ENCODE peak calls at places on chromosomes 16 and 17, in four cellular contexts. One of them, this sample, is unnamed.

GRCh38 chr17:58643147-58643546 is 48.7 kb downstream of the TEX14 start:
- DNase-seq in endothelial cell of umbilical vein: peak
- DNase-seq in K562: no peak
- DNase-seq in A549: peak
- DNase-seq in this sample: no peak

GRCh38 chr17:78128616-78129384 is at the start of gene TMC6:
- DNase-seq in endothelial cell of umbilical vein: peak
- DNase-seq in K562: peak
- DNase-seq in A549: peak
- DNase-seq in this sample: peak

GRCh38 chr16:30406911-30407793 is at the start of gene ZNF771:
- DNase-seq in endothelial cell of umbilical vein: peak
- DNase-seq in K562: peak
- DNase-seq in A549: peak
- DNase-seq in this sample: peak

GRCh38 chr16:87317766-87318121 is 552 bp upstream of the C16orf95 start:
- DNase-seq in endothelial cell of umbilical vein: no peak
- DNase-seq in K562: peak
- DNase-seq in A549: peak
- DNase-seq in this sample: peak

GRCh38 chr16:17992416-17992815 is 344.1 kb downstream of the NPIPA8 start:
- DNase-seq in endothelial cell of umbilical vein: no peak
- DNase-seq in K562: no peak
- DNase-seq in A549: no peak
- DNase-seq in this sample: no peak

GRCh38 chr17:54899721-54900456 is 763 bp upstream of the TOM1L1 start:
- DNase-seq in endothelial cell of umbilical vein: no peak
- DNase-seq in K562: peak
- DNase-seq in A549: no peak
- DNase-seq in this sample: no peak

GRCh38 chr17:45770632-45771472 is 13.3 kb upstream of the CRHR1 start:
- DNase-seq in endothelial cell of umbilical vein: no peak
- DNase-seq in K562: no peak
- DNase-seq in A549: no peak
- DNase-seq in this sample: no peak

GRCh38 chr16:77971306-77972131 is 50.8 kb upstream of the CLEC3A start:
- DNase-seq in endothelial cell of umbilical vein: peak
- DNase-seq in K562: peak
- DNase-seq in A549: peak
- DNase-seq in this sample: peak

GRCh38 chr16:249431-249830 is 14.8 kb downstream of the FAM234A start:
- DNase-seq in endothelial cell of umbilical vein: no peak
- DNase-seq in K562: no peak
- DNase-seq in A549: no peak
- DNase-seq in this sample: no peak

GRCh38 chr16:4698321-4699029 is 5.1 kb downstream of the NUDT16L1 start:
- DNase-seq in endothelial cell of umbilical vein: no peak
- DNase-seq in K562: no peak
- DNase-seq in A549: no peak
- DNase-seq in this sample: no peak

GRCh38 chr17:51805220-51805619 is 353.3 kb downstream of the CA10 start:
- DNase-seq in endothelial cell of umbilical vein: no peak
- DNase-seq in K562: no peak
- DNase-seq in A549: no peak
- DNase-seq in this sample: no peak

GRCh38 chr17:8016632-8017424 is 14.4 kb downstream of the GUCY2D start:
- DNase-seq in endothelial cell of umbilical vein: peak
- DNase-seq in K562: peak
- DNase-seq in A549: peak
- DNase-seq in this sample: peak

GRCh38 chr17:3826191-3826590 is 19.9 kb downstream of the NCBP3 start:
- DNase-seq in endothelial cell of umbilical vein: no peak
- DNase-seq in K562: no peak
- DNase-seq in A549: no peak
- DNase-seq in this sample: no peak

GRCh38 chr17:20235747-20236146 is 226.6 kb downstream of the SPECC1 start:
- DNase-seq in endothelial cell of umbilical vein: no peak
- DNase-seq in K562: no peak
- DNase-seq in A549: no peak
- DNase-seq in this sample: no peak

GRCh38 chr16:27449434-27450188 is 47.6 kb downstream of the IL21R start:
- DNase-seq in endothelial cell of umbilical vein: no peak
- DNase-seq in K562: no peak
- DNase-seq in A549: no peak
- DNase-seq in this sample: peak

GRCh38 chr16:87780385-87780989 is 14.7 kb upstream of the KLHDC4 start:
- DNase-seq in endothelial cell of umbilical vein: peak
- DNase-seq in K562: peak
- DNase-seq in A549: no peak
- DNase-seq in this sample: peak

GRCh38 chr17:40474419-40475002 is 26.9 kb downstream of the TNS4 start:
- DNase-seq in endothelial cell of umbilical vein: no peak
- DNase-seq in K562: peak
- DNase-seq in A549: no peak
- DNase-seq in this sample: no peak

GRCh38 chr17:17737938-17738894 is 57.0 kb downstream of the RAI1 start:
- DNase-seq in endothelial cell of umbilical vein: no peak
- DNase-seq in K562: no peak
- DNase-seq in A549: peak
- DNase-seq in this sample: no peak

DNA sequence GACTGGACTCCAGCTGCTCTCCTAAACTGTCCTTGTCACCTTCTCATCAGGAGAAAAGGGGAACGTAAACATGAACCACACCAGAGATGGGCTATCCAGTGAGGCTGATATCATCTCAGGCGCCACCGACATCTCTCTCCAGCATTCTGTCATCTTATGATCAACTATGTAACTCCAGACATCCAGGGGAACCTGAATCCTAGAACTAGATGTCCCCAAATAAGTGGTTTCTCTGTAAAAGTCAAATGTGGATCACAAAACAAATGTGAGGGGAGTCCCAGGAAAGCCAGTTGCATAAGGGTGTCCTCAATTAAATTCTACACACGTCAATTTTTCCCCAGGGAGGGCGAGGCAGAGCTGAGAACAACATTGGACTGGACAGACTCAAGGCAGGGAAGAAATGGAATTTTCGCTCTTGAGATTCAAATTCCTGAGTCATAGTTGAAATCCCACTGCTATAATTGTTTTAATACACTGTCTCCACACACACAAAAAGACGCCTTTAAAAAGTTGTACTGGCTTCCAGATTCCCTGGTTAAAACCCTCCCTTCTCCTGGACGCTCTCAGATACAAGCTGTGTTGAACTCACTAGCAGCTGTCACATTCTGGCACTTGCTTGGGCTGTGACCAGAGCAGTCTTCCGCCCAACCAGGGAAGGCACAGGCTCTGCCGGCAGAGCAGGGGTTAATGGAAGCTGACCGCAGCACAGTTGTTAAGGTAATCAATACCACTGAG is 62.6 kb downstream of the ZFHX3 start:
- DNase-seq in endothelial cell of umbilical vein: no peak
- DNase-seq in K562: no peak
- DNase-seq in A549: no peak
- DNase-seq in this sample: no peak
- TF ChIP-seq POLR2A in endothelial cell of umbilical vein: no peak
- TF ChIP-seq POLR2A in K562: no peak
- TF ChIP-seq POLR2A in A549: no peak
- TF ChIP-seq POLR2A in this sample: no peak

GRCh38 chr17:82294086-82294773 is 20.7 kb upstream of the CSNK1D start:
- DNase-seq in endothelial cell of umbilical vein: peak
- DNase-seq in K562: no peak
- DNase-seq in A549: no peak
- DNase-seq in this sample: no peak
- TF ChIP-seq MYC in endothelial cell of umbilical vein: no peak
- TF ChIP-seq MYC in K562: no peak
- TF ChIP-seq MYC in A549: no peak
- TF ChIP-seq MYC in this sample: no peak

GRCh38 chr17:46822388-46822921 is 4.0 kb upstream of the WNT3 start:
- DNase-seq in endothelial cell of umbilical vein: no peak
- DNase-seq in K562: peak
- DNase-seq in A549: no peak
- DNase-seq in this sample: peak
- TF ChIP-seq CTCF in endothelial cell of umbilical vein: peak
- TF ChIP-seq CTCF in K562: peak
- TF ChIP-seq CTCF in A549: peak
- TF ChIP-seq CTCF in this sample: peak

GRCh38 chr17:28371245-28372202 is at the start of gene SARM1:
- DNase-seq in endothelial cell of umbilical vein: peak
- DNase-seq in K562: peak
- DNase-seq in A549: peak
- DNase-seq in this sample: peak
- TF ChIP-seq POLR2A in endothelial cell of umbilical vein: no peak
- TF ChIP-seq POLR2A in K562: no peak
- TF ChIP-seq POLR2A in A549: peak
- TF ChIP-seq POLR2A in this sample: no peak

GRCh38 chr17:31754239-31754945 is 104.7 kb downstream of the COPRS start:
- DNase-seq in endothelial cell of umbilical vein: peak
- DNase-seq in K562: no peak
- DNase-seq in A549: peak
- DNase-seq in this sample: no peak
- TF ChIP-seq MYC in endothelial cell of umbilical vein: no peak
- TF ChIP-seq MYC in K562: no peak
- TF ChIP-seq MYC in A549: no peak
- TF ChIP-seq MYC in this sample: no peak

GRCh38 chr17:76089680-76090516 is 10.9 kb downstream of the ZACN start:
- DNase-seq in endothelial cell of umbilical vein: no peak
- DNase-seq in K562: no peak
- DNase-seq in A549: no peak
- DNase-seq in this sample: no peak
- TF ChIP-seq CTCF in endothelial cell of umbilical vein: no peak
- TF ChIP-seq CTCF in K562: no peak
- TF ChIP-seq CTCF in A549: no peak
- TF ChIP-seq CTCF in this sample: no peak